ENCODE peak calls at places on chromosomes 5 and 9, in four cellular contexts. One of them, this sample, is unnamed.

GRCh38 chr5:67318746-67319145 is 122.1 kb upstream of the CD180 start:
- DNase-seq in GM10248: no peak
- DNase-seq in cardiac fibroblast: no peak
- DNase-seq in lower leg skin: no peak
- DNase-seq in this sample: no peak

GRCh38 chr5:107875834-107876233 is 205.1 kb upstream of the EFNA5 start:
- DNase-seq in GM10248: no peak
- DNase-seq in cardiac fibroblast: peak
- DNase-seq in lower leg skin: no peak
- DNase-seq in this sample: no peak

GRCh38 chr5:643811-644271 is 31.7 kb downstream of the CEP72 start:
- DNase-seq in GM10248: peak
- DNase-seq in cardiac fibroblast: no peak
- DNase-seq in lower leg skin: no peak
- DNase-seq in this sample: no peak

GRCh38 chr5:116044073-116044472 is 11.8 kb downstream of the ARL14EPL start:
- DNase-seq in GM10248: no peak
- DNase-seq in cardiac fibroblast: no peak
- DNase-seq in lower leg skin: no peak
- DNase-seq in this sample: no peak

GRCh38 chr5:33781286-33781685 is 110.5 kb downstream of the ADAMTS12 start:
- DNase-seq in GM10248: no peak
- DNase-seq in cardiac fibroblast: peak
- DNase-seq in lower leg skin: no peak
- DNase-seq in this sample: no peak

GRCh38 chr5:171521679-171522078 is 102.2 kb downstream of the FGF18 start:
- DNase-seq in GM10248: no peak
- DNase-seq in cardiac fibroblast: no peak
- DNase-seq in lower leg skin: no peak
- DNase-seq in this sample: no peak

GRCh38 chr5:38420691-38421395 is 135.6 kb downstream of the LIFR start:
- DNase-seq in GM10248: peak
- DNase-seq in cardiac fibroblast: peak
- DNase-seq in lower leg skin: peak
- DNase-seq in this sample: no peak

GRCh38 chr5:149326611-149327010 is 18.7 kb upstream of the GRPEL2 start:
- DNase-seq in GM10248: no peak
- DNase-seq in cardiac fibroblast: no peak
- DNase-seq in lower leg skin: no peak
- DNase-seq in this sample: no peak

GRCh38 chr5:159242153-159242552 is 20.9 kb upstream of the UBLCP1 start:
- DNase-seq in GM10248: no peak
- DNase-seq in cardiac fibroblast: no peak
- DNase-seq in lower leg skin: no peak
- DNase-seq in this sample: no peak

GRCh38 chr5:73157399-73158303 is 15.3 kb upstream of the TMEM174 start:
- DNase-seq in GM10248: no peak
- DNase-seq in cardiac fibroblast: no peak
- DNase-seq in lower leg skin: no peak
- DNase-seq in this sample: no peak

GRCh38 chr9:33117816-33118215 is 41.3 kb upstream of the SMU1 start:
- DNase-seq in GM10248: no peak
- DNase-seq in cardiac fibroblast: no peak
- DNase-seq in lower leg skin: no peak
- DNase-seq in this sample: no peak

GRCh38 chr5:175842947-175843793 is 28.2 kb upstream of the CPLX2 start:
- DNase-seq in GM10248: no peak
- DNase-seq in cardiac fibroblast: peak
- DNase-seq in lower leg skin: no peak
- DNase-seq in this sample: no peak

GRCh38 chr5:172490739-172491461 is 36.6 kb upstream of the SH3PXD2B start:
- DNase-seq in GM10248: no peak
- DNase-seq in cardiac fibroblast: no peak
- DNase-seq in lower leg skin: peak
- DNase-seq in this sample: no peak

GRCh38 chr9:71003346-71003745 is 118.1 kb downstream of the TRPM3 start:
- DNase-seq in GM10248: no peak
- DNase-seq in cardiac fibroblast: no peak
- DNase-seq in lower leg skin: no peak
- DNase-seq in this sample: no peak
- TF ChIP-seq CTCF in GM10248: no peak
- TF ChIP-seq CTCF in cardiac fibroblast: no peak
- TF ChIP-seq CTCF in lower leg skin: no peak
- TF ChIP-seq CTCF in this sample: no peak

GRCh38 chr9:90979614-90980013 is 178.0 kb downstream of the SYK start:
- DNase-seq in GM10248: no peak
- DNase-seq in cardiac fibroblast: no peak
- DNase-seq in lower leg skin: peak
- DNase-seq in this sample: no peak

GRCh38 chr9:90985631-90986030 is 184.0 kb downstream of the SYK start:
- DNase-seq in GM10248: no peak
- DNase-seq in cardiac fibroblast: no peak
- DNase-seq in lower leg skin: no peak
- DNase-seq in this sample: no peak

GRCh38 chr9:90981726-90982125 is 180.1 kb downstream of the SYK start:
- DNase-seq in GM10248: no peak
- DNase-seq in cardiac fibroblast: no peak
- DNase-seq in lower leg skin: no peak
- DNase-seq in this sample: no peak

GRCh38 chr9:90987566-90987965 is 185.9 kb downstream of the SYK start:
- DNase-seq in GM10248: no peak
- DNase-seq in cardiac fibroblast: no peak
- DNase-seq in lower leg skin: no peak
- DNase-seq in this sample: no peak

GRCh38 chr9:90983394-90983793 is 181.8 kb downstream of the SYK start:
- DNase-seq in GM10248: no peak
- DNase-seq in cardiac fibroblast: no peak
- DNase-seq in lower leg skin: peak
- DNase-seq in this sample: peak
- TF ChIP-seq CTCF in GM10248: no peak
- TF ChIP-seq CTCF in cardiac fibroblast: no peak
- TF ChIP-seq CTCF in lower leg skin: no peak
- TF ChIP-seq CTCF in this sample: no peak

GRCh38 chr9:5578018-5578697 is 50.7 kb upstream of the RIC1 start:
- DNase-seq in GM10248: no peak
- DNase-seq in cardiac fibroblast: peak
- DNase-seq in lower leg skin: no peak
- DNase-seq in this sample: no peak

GRCh38 chr9:5574097-5574496 is 54.8 kb upstream of the RIC1 start:
- DNase-seq in GM10248: no peak
- DNase-seq in cardiac fibroblast: no peak
- DNase-seq in lower leg skin: no peak
- DNase-seq in this sample: no peak

GRCh38 chr9:5571629-5572232 is 57.2 kb upstream of the RIC1 start:
- DNase-seq in GM10248: no peak
- DNase-seq in cardiac fibroblast: no peak
- DNase-seq in lower leg skin: no peak
- DNase-seq in this sample: no peak

GRCh38 chr9:5577225-5577624 is 51.7 kb upstream of the RIC1 start:
- DNase-seq in GM10248: no peak
- DNase-seq in cardiac fibroblast: no peak
- DNase-seq in lower leg skin: no peak
- DNase-seq in this sample: no peak

DNA sequence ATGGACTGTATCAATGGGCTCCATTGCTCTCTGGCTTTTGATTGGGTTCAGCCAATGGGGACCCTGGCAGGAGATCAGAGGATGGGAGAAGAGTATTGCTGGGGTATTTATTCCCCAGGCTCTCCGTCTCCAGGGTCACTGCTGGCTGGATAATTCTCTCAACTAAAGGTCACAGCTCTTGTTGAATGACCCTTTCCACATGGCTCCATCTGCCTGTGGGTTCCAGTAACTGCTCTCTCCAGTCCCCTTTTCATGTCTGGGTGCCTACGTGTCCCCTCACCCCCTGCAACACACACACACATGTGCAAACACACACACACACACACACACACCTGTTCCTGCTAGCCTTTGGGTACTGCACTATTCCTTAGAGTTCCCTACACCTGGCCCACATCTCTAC is 53.9 kb upstream of the RIC1 start:
- DNase-seq in GM10248: no peak
- DNase-seq in cardiac fibroblast: no peak
- DNase-seq in lower leg skin: no peak
- DNase-seq in this sample: no peak
- TF ChIP-seq CTCF in GM10248: peak
- TF ChIP-seq CTCF in cardiac fibroblast: no peak
- TF ChIP-seq CTCF in lower leg skin: no peak
- TF ChIP-seq CTCF in this sample: no peak

DNA sequence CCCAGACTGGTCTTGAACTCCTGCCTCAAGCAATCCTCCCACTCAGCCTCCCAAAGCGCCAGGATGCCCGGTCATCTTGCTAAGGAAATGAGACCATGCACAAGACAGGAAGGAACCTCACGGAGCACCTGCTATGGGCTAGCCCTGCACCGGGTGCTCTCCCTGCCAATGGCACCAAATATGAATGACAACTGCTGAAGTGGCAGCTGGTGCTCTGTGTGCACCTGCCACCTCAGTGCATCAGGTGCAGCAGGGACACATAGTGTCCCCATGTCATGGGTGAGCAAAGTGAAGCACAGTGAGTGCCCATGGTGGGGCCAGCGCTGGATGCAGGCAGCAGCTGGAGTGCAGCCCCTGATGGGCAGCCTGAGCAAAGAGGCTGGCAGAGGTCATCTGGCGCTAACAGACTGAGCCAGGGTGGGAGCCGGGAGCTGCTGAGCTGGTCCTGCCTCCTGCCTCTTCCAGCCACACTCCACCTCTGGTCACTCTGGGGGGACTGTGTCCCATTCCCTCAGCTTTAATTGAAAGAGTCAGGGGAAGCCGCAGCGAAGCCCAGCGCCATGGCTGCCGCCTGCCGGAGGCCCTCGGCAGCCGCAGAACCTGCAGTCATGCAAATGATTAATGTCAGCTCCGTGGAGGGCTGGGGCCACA is 46.4 kb downstream of the BARX1 start:
- DNase-seq in GM10248: no peak
- DNase-seq in cardiac fibroblast: no peak
- DNase-seq in lower leg skin: no peak
- DNase-seq in this sample: no peak
- TF ChIP-seq CTCF in GM10248: peak
- TF ChIP-seq CTCF in cardiac fibroblast: no peak
- TF ChIP-seq CTCF in lower leg skin: no peak
- TF ChIP-seq CTCF in this sample: peak

DNA sequence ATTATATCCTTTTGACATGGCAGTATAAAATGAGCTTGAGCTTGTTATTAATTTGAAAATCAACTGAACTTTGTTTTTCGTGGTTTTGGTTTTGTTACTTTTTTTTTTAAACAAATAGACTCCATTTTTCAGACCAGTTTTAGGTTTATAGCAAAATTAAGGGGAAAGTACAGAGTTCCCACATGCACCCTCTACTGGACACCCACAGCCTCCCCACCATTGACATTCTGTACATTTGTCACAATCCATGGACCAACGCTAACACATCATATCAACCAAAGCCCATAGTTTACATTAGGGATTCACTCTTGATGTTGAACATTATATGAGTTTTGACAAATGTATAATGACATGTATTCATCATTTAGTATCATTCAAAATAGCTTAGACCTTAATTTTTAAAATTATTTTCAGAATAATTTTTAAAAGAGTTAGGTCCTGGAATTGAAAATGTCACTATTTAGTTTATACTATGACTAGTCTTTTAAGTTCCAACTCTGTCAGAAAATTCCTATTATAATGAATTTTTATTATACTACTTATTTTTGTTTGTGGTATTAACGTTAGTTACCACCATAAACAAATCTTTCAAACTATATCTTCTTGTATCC is 35.3 kb upstream of the JMY start:
- DNase-seq in GM10248: peak
- DNase-seq in cardiac fibroblast: peak
- DNase-seq in lower leg skin: no peak
- DNase-seq in this sample: no peak
- TF ChIP-seq CTCF in GM10248: peak
- TF ChIP-seq CTCF in cardiac fibroblast: peak
- TF ChIP-seq CTCF in lower leg skin: no peak
- TF ChIP-seq CTCF in this sample: peak

GRCh38 chr5:137019229-137019628 is 479.9 kb downstream of the SPOCK1 start:
- DNase-seq in GM10248: no peak
- DNase-seq in cardiac fibroblast: no peak
- DNase-seq in lower leg skin: no peak
- DNase-seq in this sample: no peak

GRCh38 chr5:137022043-137022442 is 477.1 kb downstream of the SPOCK1 start:
- DNase-seq in GM10248: no peak
- DNase-seq in cardiac fibroblast: peak
- DNase-seq in lower leg skin: no peak
- DNase-seq in this sample: no peak

GRCh38 chr5:137014731-137015130 is 484.4 kb downstream of the SPOCK1 start:
- DNase-seq in GM10248: no peak
- DNase-seq in cardiac fibroblast: no peak
- DNase-seq in lower leg skin: no peak
- DNase-seq in this sample: no peak

GRCh38 chr5:137015540-137016116 is 483.5 kb downstream of the SPOCK1 start:
- DNase-seq in GM10248: no peak
- DNase-seq in cardiac fibroblast: no peak
- DNase-seq in lower leg skin: no peak
- DNase-seq in this sample: no peak

GRCh38 chr5:137016783-137017324 is 482.3 kb downstream of the SPOCK1 start:
- DNase-seq in GM10248: no peak
- DNase-seq in cardiac fibroblast: no peak
- DNase-seq in lower leg skin: no peak
- DNase-seq in this sample: no peak
- TF ChIP-seq CTCF in GM10248: no peak
- TF ChIP-seq CTCF in cardiac fibroblast: no peak
- TF ChIP-seq CTCF in lower leg skin: no peak
- TF ChIP-seq CTCF in this sample: no peak

GRCh38 chr9:106916491-106917235 is 53.7 kb downstream of the ZNF462 start:
- DNase-seq in GM10248: no peak
- DNase-seq in cardiac fibroblast: peak
- DNase-seq in lower leg skin: no peak
- DNase-seq in this sample: no peak
- TF ChIP-seq CTCF in GM10248: no peak
- TF ChIP-seq CTCF in cardiac fibroblast: no peak
- TF ChIP-seq CTCF in lower leg skin: no peak
- TF ChIP-seq CTCF in this sample: no peak

DNA sequence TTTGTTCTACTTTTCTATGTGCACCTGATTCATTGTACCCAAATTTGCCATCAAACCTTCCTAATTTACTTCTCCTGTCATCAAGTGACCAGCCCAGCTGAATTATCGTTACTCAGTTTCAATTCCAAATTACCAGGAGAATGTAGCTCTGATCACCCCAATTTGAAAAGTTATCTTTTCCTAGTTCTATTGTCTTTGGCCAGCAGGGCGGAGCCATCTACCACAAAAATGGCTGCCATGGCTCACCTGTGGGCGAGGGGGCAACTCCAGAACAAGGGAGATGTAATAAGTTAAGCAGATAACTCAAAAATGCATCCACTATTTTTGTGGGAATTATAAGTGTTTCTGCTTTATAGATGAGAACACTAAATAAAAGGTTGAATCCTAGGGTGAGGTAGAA is 133.8 kb upstream of the MOCS2 start:
- DNase-seq in GM10248: no peak
- DNase-seq in cardiac fibroblast: no peak
- DNase-seq in lower leg skin: no peak
- DNase-seq in this sample: no peak
- TF ChIP-seq CTCF in GM10248: no peak
- TF ChIP-seq CTCF in cardiac fibroblast: no peak
- TF ChIP-seq CTCF in lower leg skin: no peak
- TF ChIP-seq CTCF in this sample: peak

This sample was measured in type B pancreatic cell.